ENCODE peak calls at places on chromosomes 11 and 22, in eight cellular contexts. R, Q, C, E, X, V, M and Y are unnamed samples.

GRCh38 chr11:34565417-34566208 is 52.0 kb upstream of the ELF5 start:
- DNase-seq in Q (no peak), E (no peak), V (no peak), C (no peak), M (no peak), X (no peak), R (no peak), Y (no peak)

GRCh38 chr11:105639527-105639926 is 29.7 kb downstream of the GRIA4 start:
- DNase-seq in C (no peak), M (no peak), Q (no peak), X (no peak), V (no peak), R (no peak), E (no peak), Y (no peak)

GRCh38 chr11:31995525-31996123 is 95.2 kb upstream of the RCN1 start:
- DNase-seq in M (no peak), E (no peak), Q (no peak), R (peak), X (no peak), C (no peak), V (no peak), Y (peak)

GRCh38 chr22:29141078-29141688 is 64.5 kb upstream of the EMID1 start:
- DNase-seq in C (no peak), Q (no peak), M (no peak), X (no peak), E (no peak), R (no peak), V (no peak), Y (no peak)

GRCh38 chr11:62025429-62026105 is 58.1 kb upstream of the FTH1 start:
- DNase-seq in C (peak), R (peak), E (peak), Q (peak), X (peak), M (peak), V (peak), Y (peak)

GRCh38 chr11:44315947-44316387 is 6.0 kb upstream of the ALX4 start:
- DNase-seq in Q (no peak), C (no peak), M (no peak), E (no peak), X (no peak), V (no peak), R (peak), Y (no peak)

GRCh38 chr22:27510024-27510423 is 291.5 kb downstream of the MN1 start:
- DNase-seq in Q (no peak), R (no peak), X (no peak), C (no peak), M (no peak), V (no peak), E (no peak), Y (no peak)

GRCh38 chr11:44862546-44863101 is 88.1 kb downstream of the TP53I11 start:
- DNase-seq in Q (no peak), X (no peak), V (no peak), M (no peak), C (no peak), R (no peak), E (no peak), Y (no peak)

GRCh38 chr11:57709802-57710367 is 2.1 kb downstream of the MED19 start:
- DNase-seq in C (no peak), Q (no peak), V (no peak), R (no peak), E (no peak), M (no peak), X (no peak), Y (no peak)

GRCh38 chr11:11605181-11605580 is 16.6 kb downstream of the GALNT18 start:
- DNase-seq in M (no peak), X (no peak), V (no peak), Q (no peak), E (no peak), R (no peak), C (no peak), Y (no peak)

GRCh38 chr11:91707652-91708051 is 517.0 kb upstream of the FAT3 start:
- DNase-seq in V (no peak), Q (no peak), R (no peak), X (no peak), M (no peak), C (no peak), E (no peak), Y (no peak)

GRCh38 chr11:87397250-87397649 is 359.5 kb downstream of the TMEM135 start:
- DNase-seq in X (no peak), V (no peak), Q (no peak), E (no peak), M (no peak), C (no peak), R (no peak), Y (no peak)

GRCh38 chr11:132913295-132913694 is 619.0 kb downstream of the OPCML start:
- DNase-seq in C (no peak), V (no peak), R (no peak), Q (no peak), M (no peak), X (no peak), E (no peak), Y (no peak)

GRCh38 chr11:46248270-46249102 is 29.0 kb upstream of the CREB3L1 start:
- DNase-seq in C (peak), Q (no peak), E (no peak), V (no peak), X (peak), R (peak), M (no peak), Y (no peak)